ENCODE peak calls at places on chromosomes 3 and 15, in eight cellular contexts. R is GM03348, D is adrenal gland, M is choroid plexus epithelial cell, Z is psoas muscle, P is NT2/D1, U is NCI-H1436, F is GM23248. I is an unnamed sample.

GRCh38 chr15:74633781-74634180 is 18.1 kb downstream of the CLK3 start:
- DNase-seq in P (no peak), D (no peak), Z (no peak), R (no peak), M (no peak), U (no peak), F (no peak), I (no peak)

GRCh38 chr3:152556731-152557254 is 278.1 kb upstream of the P2RY1 start:
- DNase-seq in F (peak; percentile 73), R (peak; percentile 27), M (peak; percentile 92), D (peak; percentile 48), Z (no peak), U (no peak), P (no peak), I (peak; percentile 57)

GRCh38 chr3:128846501-128846900 is 32.9 kb upstream of the ACAD9 start:
- DNase-seq in U (no peak), R (no peak), Z (no peak), P (no peak), D (no peak), M (no peak), F (no peak), I (peak; percentile 62)

GRCh38 chr3:126952983-126953660 is 29.8 kb upstream of the PLXNA1 start:
- DNase-seq in Z (no peak), P (no peak), F (no peak), U (no peak), D (no peak), M (no peak), R (no peak), I (no peak)

GRCh38 chr15:66723826-66724731 is 22.0 kb downstream of the SMAD6 start:
- DNase-seq in D (no peak), R (no peak), M (peak; percentile 82), Z (no peak), U (no peak), P (no peak), F (peak; percentile 23), I (peak; percentile 16)

GRCh38 chr3:136937886-136938285 is 19.9 kb upstream of the IL20RB start:
- DNase-seq in R (no peak), D (no peak), P (no peak), Z (no peak), M (no peak), F (no peak), U (no peak), I (no peak)

GRCh38 chr15:31442203-31443090 is 115.8 kb downstream of the KLF13 start:
- DNase-seq in D (no peak), F (peak; percentile 93), R (peak; percentile 77), M (peak; percentile 93), U (no peak), P (no peak), Z (no peak), I (no peak)

GRCh38 chr3:16816048-16816780 is 68.5 kb upstream of the PLCL2 start:
- DNase-seq in U (no peak), F (no peak), P (no peak), M (no peak), D (no peak), Z (no peak), R (no peak), I (no peak)

GRCh38 chr3:14289590-14290453 is 111.2 kb downstream of the LSM3 start:
- DNase-seq in F (peak; percentile 87), U (no peak), R (peak; percentile 72), M (peak; percentile 97), Z (no peak), P (peak; percentile 48), D (peak; percentile 60), I (no peak)

GRCh38 chr15:58509556-58509955 is 77.8 kb downstream of the LIPC start:
- DNase-seq in D (no peak), M (no peak), Z (no peak), R (no peak), P (no peak), F (no peak), U (no peak), I (no peak)

GRCh38 chr3:46353639-46354410 is at the start of gene CCR2:
- DNase-seq in D (no peak), R (no peak), Z (no peak), U (no peak), M (no peak), P (no peak), F (no peak), I (no peak)

GRCh38 chr3:79724206-79724605 is 43.6 kb downstream of the ROBO1 start:
- DNase-seq in M (peak; percentile 17), U (no peak), F (no peak), P (peak; percentile 30), D (no peak), Z (no peak), R (no peak), I (no peak)

GRCh38 chr3:10453764-10454163 is 51.6 kb downstream of the ATP2B2 start:
- DNase-seq in D (no peak), M (no peak), R (no peak), Z (no peak), U (no peak), F (no peak), P (no peak), I (no peak)

GRCh38 chr3:15659254-15659975 is 57.9 kb downstream of the BTD start:
- DNase-seq in F (peak; percentile 7), Z (no peak), U (no peak), M (peak; percentile 39), D (no peak), P (no peak), R (no peak), I (no peak)

GRCh38 chr15:57591822-57592367 is at the start of gene MYZAP:
- DNase-seq in Z (peak; percentile 61), D (peak; percentile 67), M (peak; percentile 20), U (peak; percentile 30), P (no peak), R (peak; percentile 87), F (peak; percentile 68), I (peak; percentile 87)

GRCh38 chr3:42192334-42193200 is 73.4 kb downstream of the CCK start:
- DNase-seq in U (no peak), P (no peak), F (peak; percentile 29), D (no peak), M (peak; percentile 66), R (no peak), Z (no peak), I (no peak)

GRCh38 chr3:87088366-87088983 is 97.5 kb upstream of the VGLL3 start:
- DNase-seq in F (peak; percentile 67), P (no peak), U (no peak), D (no peak), M (peak; percentile 23), Z (peak; percentile 9), R (no peak), I (peak; percentile 41)

GRCh38 chr15:59632714-59633113 is 21.1 kb downstream of the GCNT3 start:
- DNase-seq in F (peak; percentile 35), R (no peak), P (peak; percentile 58), D (peak; percentile 29), M (peak; percentile 23), Z (no peak), U (no peak), I (no peak)

GRCh38 chr3:152197451-152197850 is 71.3 kb upstream of the MBNL1 start:
- DNase-seq in M (no peak), D (no peak), P (no peak), Z (no peak), F (peak; percentile 70), U (no peak), R (no peak), I (no peak)

GRCh38 chr3:78569820-78570219 is 1198.0 kb downstream of the ROBO1 start:
- DNase-seq in U (no peak), M (no peak), P (no peak), R (no peak), Z (no peak), F (no peak), D (no peak), I (no peak)

GRCh38 chr3:194404365-194405140 is 5.5 kb upstream of the GP5 start:
- DNase-seq in R (peak; percentile 40), P (peak; percentile 30), Z (no peak), F (peak; percentile 74), M (peak; percentile 81), U (peak; percentile 67), D (no peak), I (no peak)

GRCh38 chr3:44954962-44955361 is 21.0 kb downstream of the ZDHHC3 start:
- DNase-seq in M (peak; percentile 57), Z (no peak), D (no peak), P (no peak), U (no peak), F (peak; percentile 33), R (peak; percentile 19), I (no peak)

GRCh38 chr3:19885468-19885867 is 48.5 kb downstream of the EFHB start:
- DNase-seq in Z (no peak), P (peak; percentile 18), F (peak; percentile 71), D (no peak), R (peak; percentile 60), U (no peak), M (peak; percentile 66), I (no peak)

GRCh38 chr3:141682007-141682406 is 56.1 kb upstream of the RNF7 start:
- DNase-seq in P (no peak), U (no peak), R (no peak), M (no peak), D (no peak), F (no peak), Z (no peak), I (no peak)

GRCh38 chr3:187880438-187880837 is 135.2 kb upstream of the BCL6 start:
- DNase-seq in M (peak; percentile 19), F (peak; percentile 59), U (no peak), D (no peak), P (no peak), R (peak; percentile 19), Z (no peak), I (no peak)

GRCh38 chr3:59567656-59568055 is 517.8 kb upstream of the CFAP20DC start:
- DNase-seq in U (no peak), P (no peak), R (no peak), D (no peak), Z (no peak), M (no peak), F (no peak), I (no peak)

GRCh38 chr3:64223809-64224570 is 1.3 kb downstream of the PRICKLE2 start:
- DNase-seq in F (peak; percentile 71), Z (no peak), M (peak; percentile 68), P (no peak), U (no peak), R (peak; percentile 31), D (no peak), I (no peak)

GRCh38 chr3:183278479-183279088 is 25.5 kb downstream of the B3GNT5 start:
- DNase-seq in R (no peak), M (no peak), F (peak; percentile 77), U (no peak), D (no peak), P (no peak), Z (no peak), I (no peak)

GRCh38 chr3:38662544-38662943 is 13.1 kb upstream of the SCN5A start:
- DNase-seq in U (no peak), R (no peak), F (peak; percentile 42), D (no peak), Z (no peak), M (peak; percentile 68), P (peak; percentile 76), I (no peak)

GRCh38 chr3:123773681-123774431 is 110.3 kb downstream of the MYLK start:
- DNase-seq in U (no peak), F (peak; percentile 95), Z (peak; percentile 56), P (no peak), D (no peak), R (peak; percentile 83), M (no peak), I (peak; percentile 58)

GRCh38 chr3:32392530-32393302 is 1.1 kb downstream of the CMTM7 start:
- DNase-seq in Z (peak; percentile 49), P (no peak), U (no peak), F (peak; percentile 90), M (peak; percentile 70), R (peak; percentile 79), D (peak; percentile 76), I (peak; percentile 75)

I was measured in right cardiac atrium.